ENCODE peak calls at places on chromosomes 13 and 19, in nine cellular contexts. H is colonic mucosa; I is Panc1; Y is BE2C; A is CD4-positive, CD25-positive, alpha-beta regulatory T cell; W is BJ; T is naive thymus-derived CD4-positive, alpha-beta T cell; Q is AG09309; N is prostate gland. L is an unnamed sample.

GRCh38 chr13:112348642-112349345 is 27.4 kb upstream of the SPACA7 start:
- DNase-seq in Q (no peak), W (no peak), T (no peak), Y (no peak), N (no peak), A (no peak), I (no peak), H (no peak), L (no peak)

GRCh38 chr13:44013666-44014291 is 134.1 kb downstream of the LACC1 start:
- DNase-seq in I (no peak), N (no peak), H (no peak), Y (no peak), T (no peak), Q (peak; percentile 55), W (peak; percentile 47), A (no peak), L (no peak)

GRCh38 chr13:75440100-75440499 is 41.9 kb downstream of the TBC1D4 start:
- DNase-seq in N (no peak), H (peak; percentile 75), Y (no peak), W (no peak), Q (no peak), T (no peak), I (no peak), A (no peak), L (peak; percentile 62)

GRCh38 chr19:2329162-2329505 is 650 bp downstream of the SPPL2B start:
- DNase-seq in Q (no peak), H (no peak), A (no peak), Y (no peak), I (no peak), W (no peak), N (no peak), T (no peak), L (peak; percentile 32)

GRCh38 chr19:31314849-31315620 is 34.2 kb downstream of the TSHZ3 start:
- DNase-seq in W (no peak), A (no peak), I (no peak), Q (no peak), Y (peak; percentile 54), T (no peak), N (no peak), H (no peak), L (no peak)

GRCh38 chr13:40673061-40673397 is 6.6 kb upstream of the FOXO1 start:
- DNase-seq in H (no peak), I (no peak), Y (no peak), T (no peak), N (no peak), A (peak; percentile 58), Q (no peak), W (no peak), L (peak; percentile 34)

GRCh38 chr19:19570561-19570960 is 32.5 kb downstream of the CILP2 start:
- DNase-seq in W (no peak), T (no peak), H (no peak), A (no peak), Q (no peak), I (no peak), Y (no peak), N (no peak), L (no peak)

GRCh38 chr19:6718741-6719539 is 1.5 kb downstream of the C3 start:
- DNase-seq in H (no peak), I (no peak), Y (peak; percentile 38), A (peak; percentile 30), T (peak; percentile 38), W (no peak), Q (no peak), N (no peak), L (no peak)

GRCh38 chr13:85093808-85094207 is 705.4 kb downstream of the SLITRK6 start:
- DNase-seq in H (no peak), I (no peak), Q (no peak), W (peak; percentile 47), N (no peak), A (no peak), Y (peak; percentile 24), T (no peak), L (no peak)

GRCh38 chr13:23159587-23160240 is 21.1 kb upstream of the SGCG start:
- DNase-seq in I (no peak), Y (no peak), W (no peak), H (no peak), N (no peak), Q (no peak), T (no peak), A (no peak), L (no peak)

GRCh38 chr13:50080856-50081105 is 65.5 kb downstream of the KCNRG start:
- DNase-seq in W (no peak), Y (no peak), Q (no peak), H (no peak), T (no peak), N (no peak), I (no peak), A (peak; percentile 77), L (peak; percentile 55)

GRCh38 chr13:110920038-110920437 is 5.2 kb upstream of the ANKRD10 start:
- DNase-seq in A (no peak), W (no peak), H (no peak), Q (no peak), I (no peak), N (no peak), Y (no peak), T (no peak), L (no peak)

GRCh38 chr13:80962855-80963254 is 621.9 kb upstream of the SPRY2 start:
- DNase-seq in W (no peak), Y (no peak), H (no peak), Q (no peak), I (no peak), A (no peak), N (no peak), T (no peak), L (no peak)

GRCh38 chr13:66344770-66345367 is 885.3 kb downstream of the PCDH9 start:
- DNase-seq in W (no peak), Y (no peak), N (no peak), T (no peak), Q (no peak), A (no peak), H (no peak), I (no peak), L (no peak)

GRCh38 chr19:10535613-10536012 is 8.1 kb upstream of the ATG4D start:
- DNase-seq in W (no peak), T (no peak), H (no peak), Q (no peak), Y (no peak), A (no peak), N (peak; percentile 74), I (no peak), L (no peak)

DNA sequence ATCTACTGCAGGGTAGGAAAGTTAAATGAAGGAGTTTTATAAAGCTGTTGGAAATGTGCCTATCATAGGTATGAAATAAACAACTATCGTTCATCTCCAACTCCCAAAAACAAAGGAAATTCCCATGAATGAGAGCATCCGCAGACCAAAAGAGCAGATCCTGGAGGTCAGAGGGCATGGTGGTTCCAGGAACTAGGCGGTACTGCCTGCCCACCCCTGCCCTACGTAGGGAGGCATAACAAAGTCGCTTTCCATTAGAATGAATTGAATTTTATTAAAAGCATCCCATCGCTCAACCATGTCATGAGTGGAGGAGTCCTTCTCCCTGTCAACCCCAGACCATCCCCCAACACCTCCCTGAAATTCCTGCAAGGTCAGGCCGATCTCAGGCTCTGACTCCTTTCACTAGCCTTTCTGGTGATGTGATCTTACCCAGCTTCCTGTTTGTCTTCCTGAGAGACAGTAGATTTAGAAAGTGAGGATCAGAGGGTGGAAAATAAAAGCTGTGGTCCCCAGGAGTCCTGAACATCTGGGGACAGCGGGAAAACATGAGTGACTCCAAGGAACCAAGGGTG is at the start of gene CLEC4M:
- DNase-seq in H (no peak), N (no peak), A (no peak), W (no peak), Y (no peak), I (no peak), Q (no peak), T (no peak), L (no peak)
- H3K4me3 ChIP-seq in H (no peak within 1 kb of the TSS), N (no peak within 1 kb of the TSS), A (no peak within 1 kb of the TSS), W (no peak within 1 kb of the TSS), Y (no peak within 1 kb of the TSS), I (no peak within 1 kb of the TSS), Q (no peak within 1 kb of the TSS), T (no peak within 1 kb of the TSS), L (no peak within 1 kb of the TSS)

GRCh38 chr13:36362914-36363313 is 16.7 kb upstream of the SPART start:
- DNase-seq in H (no peak), N (no peak), A (no peak), I (no peak), Q (no peak), T (no peak), W (no peak), Y (no peak), L (no peak)
- H3K4me3 ChIP-seq in H (no peak overlapping the region), N (no peak overlapping the region), A (no peak overlapping the region), I (no peak overlapping the region), Q (no peak overlapping the region), T (no peak overlapping the region), W (no peak overlapping the region), Y (no peak overlapping the region), L (no peak overlapping the region)

GRCh38 chr19:3494559-3494958 is 5.9 kb downstream of the DOHH start:
- DNase-seq in Q (no peak), H (no peak), I (no peak), Y (no peak), W (no peak), T (peak; percentile 61), N (no peak), A (peak; percentile 63), L (no peak)
- H3K4me3 ChIP-seq in Q (no peak overlapping the region), H (no peak overlapping the region), I (no peak overlapping the region), Y (no peak overlapping the region), W (no peak overlapping the region), T (no peak overlapping the region), N (no peak overlapping the region), A (no peak overlapping the region), L (no peak overlapping the region)

DNA sequence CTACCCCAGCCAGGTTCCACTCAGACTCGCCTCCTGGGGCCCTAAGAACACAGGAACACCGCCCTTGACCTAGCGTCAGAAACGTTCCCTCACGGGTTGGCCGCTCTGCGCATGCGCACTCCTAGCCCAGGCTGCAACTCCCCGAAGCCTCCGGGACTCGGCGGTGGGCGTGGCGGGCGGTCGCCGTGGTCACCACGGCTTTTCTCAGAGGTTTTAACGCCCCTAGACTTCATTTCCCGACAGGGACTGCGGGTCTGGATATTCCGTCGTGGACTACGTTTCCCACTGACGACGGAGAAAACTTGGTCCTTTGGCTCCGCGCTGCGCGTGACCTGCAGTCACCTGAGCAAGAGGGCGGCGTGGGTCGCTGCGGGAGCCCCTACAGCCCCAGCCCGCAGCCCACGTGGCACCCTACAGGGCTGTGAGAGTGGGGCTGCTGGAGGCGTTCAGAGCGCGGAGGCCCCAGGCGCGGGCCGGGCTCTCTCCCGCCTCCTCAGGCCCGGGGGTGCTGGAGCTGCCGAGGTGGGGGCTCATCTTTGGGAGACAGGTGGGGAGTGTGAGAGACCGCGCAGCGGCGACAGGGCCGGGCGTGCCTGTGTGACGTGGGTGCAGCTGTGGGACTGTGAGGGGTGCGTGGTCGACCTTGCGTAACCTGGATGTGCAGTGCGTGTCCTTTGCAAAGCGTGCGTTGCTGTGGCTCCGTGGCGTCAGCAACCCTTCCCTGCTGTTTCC is 38.0 kb upstream of the ZNF573 start:
- DNase-seq in W (no peak), Q (no peak), N (peak; percentile 63), Y (peak; percentile 85), A (no peak), I (no peak), T (no peak), H (peak; percentile 79), L (peak; percentile 24)
- H3K4me3 ChIP-seq in W (peak overlapping the region; percentile 49), Q (peak overlapping the region; percentile 54), N (peak overlapping the region; percentile 66), Y (peak overlapping the region; percentile 64), A (no peak overlapping the region), I (no peak overlapping the region), T (no peak overlapping the region), H (peak overlapping the region; percentile 61), L (peak overlapping the region; percentile 8)